ENCODE peak calls at places on chromosomes 16 and 17, in nine cellular contexts. C is cardiac septum; H is Daoy; K is upper lobe of left lung; I is prostate gland; A is stimulated activated CD8-positive, alpha-beta memory T cell treated with anti-CD3 and anti-CD28 coated beads, Interleukin-2, amount 100 ng/mL, for 1 hour; E is stimulated activated effector memory CD8-positive, alpha-beta T cell treated with anti-CD3 and anti-CD28 coated beads, Interleukin-12 subunit alpha, Interleukin-12 subunit beta, amount 100 ng/mL, for 72 hours; Q is cardiac fibroblast; Z is fibroblast of gingiva. T is an unnamed sample.

GRCh38 chr16:87254271-87254670 is 62.9 kb downstream of the C16orf95 start:
- DNase-seq in I (no peak), C (no peak), A (no peak), K (no peak), Z (no peak), H (no peak), E (no peak), Q (no peak), T (no peak)

GRCh38 chr16:3094289-3095027 is 4.6 kb downstream of the ZSCAN10 start:
- DNase-seq in Q (peak), Z (no peak), K (no peak), C (no peak), H (peak), A (no peak), E (no peak), I (no peak), T (no peak)

GRCh38 chr16:58088116-58088515 is 41.1 kb downstream of the CFAP20 start:
- DNase-seq in Q (no peak), A (no peak), I (no peak), E (no peak), H (no peak), Z (no peak), C (no peak), K (no peak), T (no peak)

GRCh38 chr17:35679007-35679682 is 52.3 kb upstream of the RASL10B start:
- DNase-seq in C (no peak), K (no peak), H (no peak), I (no peak), Z (no peak), A (no peak), E (no peak), Q (no peak), T (no peak)

GRCh38 chr17:69800870-69801269 is 274.2 kb upstream of the KCNJ16 start:
- DNase-seq in K (no peak), E (no peak), C (no peak), A (no peak), H (no peak), I (no peak), Q (no peak), Z (no peak), T (no peak)

GRCh38 chr17:3944485-3945388 is 19.5 kb downstream of the ATP2A3 start:
- DNase-seq in H (peak), Z (peak), K (peak), A (no peak), Q (peak), I (peak), E (peak), C (no peak), T (peak)

GRCh38 chr16:76195648-76196047 is 81.6 kb upstream of the CNTNAP4 start:
- DNase-seq in Q (no peak), I (no peak), C (no peak), K (no peak), E (no peak), H (no peak), Z (no peak), A (no peak), T (no peak)

GRCh38 chr17:66995944-66996343 is 31.4 kb downstream of the CACNG4 start:
- DNase-seq in A (no peak), C (no peak), E (no peak), Q (no peak), K (no peak), H (no peak), I (no peak), Z (no peak), T (no peak)

GRCh38 chr17:82357394-82357793 is 1.7 kb upstream of the TEX19 start:
- DNase-seq in I (no peak), Q (no peak), Z (no peak), E (no peak), H (no peak), K (no peak), A (no peak), C (no peak), T (no peak)

GRCh38 chr17:79819085-79819484 is 20.2 kb downstream of the CBX4 start:
- DNase-seq in K (no peak), Z (no peak), A (no peak), H (no peak), C (no peak), Q (no peak), I (no peak), E (no peak), T (no peak)

GRCh38 chr16:10964039-10964890 is 19.9 kb downstream of the CLEC16A start:
- DNase-seq in E (peak), I (peak), Q (peak), Z (peak), H (peak), A (peak), C (peak), K (peak), T (peak)

T was measured in effector CD8-positive, alpha-beta T cell.